ENCODE peak calls at places on chromosomes 11 and 22, in nine cellular contexts. One of them, this sample, is unnamed.

GRCh38 chr11:36510567-36511020 is 522 bp upstream of the TRAF6 start:
- DNase-seq in tibial artery: no peak
- DNase-seq in fibroblast of lung: peak; percentile 77
- DNase-seq in transverse colon: no peak
- DNase-seq in pancreas: no peak
- DNase-seq in heart right ventricle: no peak
- DNase-seq in heart left ventricle: no peak
- DNase-seq in kidney epithelial cell: no peak
- DNase-seq in brain microvascular endothelial cell: no peak
- DNase-seq in this sample: peak; percentile 32

GRCh38 chr22:17257091-17257490 is 37.9 kb upstream of the ADA2 start:
- DNase-seq in tibial artery: no peak
- DNase-seq in fibroblast of lung: no peak
- DNase-seq in transverse colon: no peak
- DNase-seq in pancreas: peak; percentile 27
- DNase-seq in heart right ventricle: no peak
- DNase-seq in heart left ventricle: no peak
- DNase-seq in kidney epithelial cell: no peak
- DNase-seq in brain microvascular endothelial cell: no peak
- DNase-seq in this sample: no peak

GRCh38 chr11:64055077-64055476 is 19.3 kb downstream of the FLRT1 start:
- DNase-seq in tibial artery: no peak
- DNase-seq in fibroblast of lung: no peak
- DNase-seq in transverse colon: no peak
- DNase-seq in pancreas: no peak
- DNase-seq in heart right ventricle: peak; percentile 70
- DNase-seq in heart left ventricle: peak; percentile 63
- DNase-seq in kidney epithelial cell: no peak
- DNase-seq in brain microvascular endothelial cell: no peak
- DNase-seq in this sample: no peak

GRCh38 chr11:64643258-64643881 is 52.4 kb downstream of the SLC22A12 start:
- DNase-seq in tibial artery: no peak
- DNase-seq in fibroblast of lung: no peak
- DNase-seq in transverse colon: no peak
- DNase-seq in pancreas: no peak
- DNase-seq in heart right ventricle: no peak
- DNase-seq in heart left ventricle: no peak
- DNase-seq in kidney epithelial cell: no peak
- DNase-seq in brain microvascular endothelial cell: no peak
- DNase-seq in this sample: no peak

GRCh38 chr22:46674367-46674781 is 54.2 kb downstream of the GRAMD4 start:
- DNase-seq in tibial artery: peak; percentile 59
- DNase-seq in fibroblast of lung: no peak
- DNase-seq in transverse colon: peak; percentile 61
- DNase-seq in pancreas: no peak
- DNase-seq in heart right ventricle: peak; percentile 66
- DNase-seq in heart left ventricle: peak; percentile 87
- DNase-seq in kidney epithelial cell: no peak
- DNase-seq in brain microvascular endothelial cell: no peak
- DNase-seq in this sample: no peak

GRCh38 chr11:61636676-61637075 is 43.5 kb upstream of the DAGLA start:
- DNase-seq in tibial artery: no peak
- DNase-seq in fibroblast of lung: no peak
- DNase-seq in transverse colon: no peak
- DNase-seq in pancreas: no peak
- DNase-seq in heart right ventricle: no peak
- DNase-seq in heart left ventricle: no peak
- DNase-seq in kidney epithelial cell: no peak
- DNase-seq in brain microvascular endothelial cell: no peak
- DNase-seq in this sample: no peak

GRCh38 chr11:92653448-92653847 is 316.0 kb upstream of the MTNR1B start:
- DNase-seq in tibial artery: no peak
- DNase-seq in fibroblast of lung: no peak
- DNase-seq in transverse colon: no peak
- DNase-seq in pancreas: no peak
- DNase-seq in heart right ventricle: no peak
- DNase-seq in heart left ventricle: no peak
- DNase-seq in kidney epithelial cell: no peak
- DNase-seq in brain microvascular endothelial cell: no peak
- DNase-seq in this sample: no peak

GRCh38 chr11:20250644-20251247 is 90.5 kb upstream of the DBX1 start:
- DNase-seq in tibial artery: no peak
- DNase-seq in fibroblast of lung: no peak
- DNase-seq in transverse colon: no peak
- DNase-seq in pancreas: peak; percentile 27
- DNase-seq in heart right ventricle: no peak
- DNase-seq in heart left ventricle: no peak
- DNase-seq in kidney epithelial cell: no peak
- DNase-seq in brain microvascular endothelial cell: no peak
- DNase-seq in this sample: no peak

GRCh38 chr11:119741369-119742262 is 12.6 kb upstream of the NECTIN1 start:
- DNase-seq in tibial artery: no peak
- DNase-seq in fibroblast of lung: no peak
- DNase-seq in transverse colon: peak; percentile 75
- DNase-seq in pancreas: peak; percentile 42
- DNase-seq in heart right ventricle: peak; percentile 73
- DNase-seq in heart left ventricle: peak; percentile 52
- DNase-seq in kidney epithelial cell: no peak
- DNase-seq in brain microvascular endothelial cell: no peak
- DNase-seq in this sample: no peak

GRCh38 chr11:36026315-36026968 is 82.6 kb downstream of the LDLRAD3 start:
- DNase-seq in tibial artery: no peak
- DNase-seq in fibroblast of lung: no peak
- DNase-seq in transverse colon: no peak
- DNase-seq in pancreas: no peak
- DNase-seq in heart right ventricle: no peak
- DNase-seq in heart left ventricle: no peak
- DNase-seq in kidney epithelial cell: no peak
- DNase-seq in brain microvascular endothelial cell: no peak
- DNase-seq in this sample: no peak

GRCh38 chr11:108751444-108751843 is 86.6 kb downstream of the DDX10 start:
- DNase-seq in tibial artery: no peak
- DNase-seq in fibroblast of lung: no peak
- DNase-seq in transverse colon: no peak
- DNase-seq in pancreas: no peak
- DNase-seq in heart right ventricle: no peak
- DNase-seq in heart left ventricle: no peak
- DNase-seq in kidney epithelial cell: no peak
- DNase-seq in brain microvascular endothelial cell: no peak
- DNase-seq in this sample: no peak

GRCh38 chr11:1298695-1299492 is 10.5 kb downstream of the TOLLIP start:
- DNase-seq in tibial artery: peak; percentile 84
- DNase-seq in fibroblast of lung: peak; percentile 46
- DNase-seq in transverse colon: peak; percentile 89
- DNase-seq in pancreas: peak; percentile 89
- DNase-seq in heart right ventricle: peak; percentile 73
- DNase-seq in heart left ventricle: peak; percentile 65
- DNase-seq in kidney epithelial cell: peak; percentile 61
- DNase-seq in brain microvascular endothelial cell: no peak
- DNase-seq in this sample: no peak

GRCh38 chr22:28143206-28143605 is 224.2 kb upstream of the PITPNB start:
- DNase-seq in tibial artery: no peak
- DNase-seq in fibroblast of lung: peak; percentile 49
- DNase-seq in transverse colon: no peak
- DNase-seq in pancreas: no peak
- DNase-seq in heart right ventricle: no peak
- DNase-seq in heart left ventricle: no peak
- DNase-seq in kidney epithelial cell: no peak
- DNase-seq in brain microvascular endothelial cell: no peak
- DNase-seq in this sample: no peak

GRCh38 chr11:66559141-66559861 is 9.1 kb downstream of the CTSF start:
- DNase-seq in tibial artery: no peak
- DNase-seq in fibroblast of lung: no peak
- DNase-seq in transverse colon: peak; percentile 20
- DNase-seq in pancreas: peak; percentile 37
- DNase-seq in heart right ventricle: peak; percentile 41
- DNase-seq in heart left ventricle: no peak
- DNase-seq in kidney epithelial cell: no peak
- DNase-seq in brain microvascular endothelial cell: no peak
- DNase-seq in this sample: no peak

GRCh38 chr11:57343825-57344224 is 5.7 kb downstream of the P2RX3 start:
- DNase-seq in tibial artery: no peak
- DNase-seq in fibroblast of lung: no peak
- DNase-seq in transverse colon: no peak
- DNase-seq in pancreas: no peak
- DNase-seq in heart right ventricle: no peak
- DNase-seq in heart left ventricle: no peak
- DNase-seq in kidney epithelial cell: no peak
- DNase-seq in brain microvascular endothelial cell: no peak
- DNase-seq in this sample: no peak

GRCh38 chr11:34602245-34602644 is 18.6 kb upstream of the EHF start:
- DNase-seq in tibial artery: no peak
- DNase-seq in fibroblast of lung: no peak
- DNase-seq in transverse colon: peak; percentile 64
- DNase-seq in pancreas: peak; percentile 61
- DNase-seq in heart right ventricle: no peak
- DNase-seq in heart left ventricle: no peak
- DNase-seq in kidney epithelial cell: no peak
- DNase-seq in brain microvascular endothelial cell: no peak
- DNase-seq in this sample: no peak

GRCh38 chr11:128482512-128483191 is 104.7 kb downstream of the ETS1 start:
- DNase-seq in tibial artery: peak; percentile 65
- DNase-seq in fibroblast of lung: peak; percentile 74
- DNase-seq in transverse colon: no peak
- DNase-seq in pancreas: no peak
- DNase-seq in heart right ventricle: no peak
- DNase-seq in heart left ventricle: no peak
- DNase-seq in kidney epithelial cell: no peak
- DNase-seq in brain microvascular endothelial cell: peak; percentile 39
- DNase-seq in this sample: peak; percentile 69

GRCh38 chr11:20008190-20008801 is 152.0 kb downstream of the DBX1 start:
- DNase-seq in tibial artery: no peak
- DNase-seq in fibroblast of lung: no peak
- DNase-seq in transverse colon: no peak
- DNase-seq in pancreas: no peak
- DNase-seq in heart right ventricle: no peak
- DNase-seq in heart left ventricle: no peak
- DNase-seq in kidney epithelial cell: no peak
- DNase-seq in brain microvascular endothelial cell: no peak
- DNase-seq in this sample: no peak

DNA sequence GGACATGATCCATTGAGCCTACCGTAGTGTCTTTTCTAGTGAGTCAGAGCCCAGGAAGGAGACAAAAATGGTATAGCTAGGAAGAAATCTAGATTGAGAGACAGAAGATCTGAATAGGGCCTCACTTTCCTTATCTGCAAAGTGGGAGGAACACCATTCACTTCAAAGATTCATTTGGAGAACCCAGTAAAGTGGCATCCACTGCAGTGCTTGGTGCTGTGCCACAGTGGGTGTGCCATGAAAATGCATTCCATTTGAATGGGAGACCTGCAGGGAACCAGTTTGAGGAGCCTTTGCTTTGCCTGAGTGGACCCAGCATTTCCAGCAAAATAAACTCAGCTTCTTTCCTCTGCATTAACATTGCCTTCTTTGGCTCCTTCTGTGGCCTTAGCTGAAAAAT is 470.5 kb upstream of the CADM1 start:
- DNase-seq in tibial artery: no peak
- DNase-seq in fibroblast of lung: peak; percentile 17
- DNase-seq in transverse colon: no peak
- DNase-seq in pancreas: no peak
- DNase-seq in heart right ventricle: no peak
- DNase-seq in heart left ventricle: no peak
- DNase-seq in kidney epithelial cell: no peak
- DNase-seq in brain microvascular endothelial cell: no peak
- DNase-seq in this sample: no peak
- H3K4me3 ChIP-seq in tibial artery: no peak overlapping the region
- H3K4me3 ChIP-seq in fibroblast of lung: no peak overlapping the region
- H3K4me3 ChIP-seq in transverse colon: no peak overlapping the region
- H3K4me3 ChIP-seq in pancreas: no peak overlapping the region
- H3K4me3 ChIP-seq in heart right ventricle: no peak overlapping the region
- H3K4me3 ChIP-seq in heart left ventricle: no peak overlapping the region
- H3K4me3 ChIP-seq in kidney epithelial cell: no peak overlapping the region
- H3K4me3 ChIP-seq in brain microvascular endothelial cell: no peak overlapping the region
- H3K4me3 ChIP-seq in this sample: no peak overlapping the region

DNA sequence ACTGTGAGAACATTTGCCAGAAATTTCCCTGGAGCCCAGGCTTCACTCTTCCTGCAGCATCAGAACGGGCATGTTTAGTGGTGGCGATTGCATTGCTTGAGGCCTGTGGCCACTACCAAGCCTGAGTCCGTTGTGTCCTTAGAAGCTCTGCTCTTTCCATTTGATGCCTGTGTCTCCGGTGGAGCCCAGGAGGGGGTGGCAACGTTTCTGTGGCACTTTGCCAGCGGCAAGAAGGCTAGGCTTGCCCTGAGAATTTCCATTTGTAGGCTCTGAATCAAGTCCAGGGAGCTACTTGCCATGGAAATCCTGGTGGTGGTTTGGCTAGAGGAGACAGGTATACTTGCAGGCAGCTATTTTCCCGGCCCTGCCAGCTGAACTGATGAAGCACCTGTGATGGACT is 47.1 kb downstream of the ADAMTS8 start:
- DNase-seq in tibial artery: no peak
- DNase-seq in fibroblast of lung: no peak
- DNase-seq in transverse colon: no peak
- DNase-seq in pancreas: no peak
- DNase-seq in heart right ventricle: no peak
- DNase-seq in heart left ventricle: no peak
- DNase-seq in kidney epithelial cell: no peak
- DNase-seq in brain microvascular endothelial cell: no peak
- DNase-seq in this sample: no peak
- TF ChIP-seq CTCF in tibial artery: no peak
- TF ChIP-seq CTCF in fibroblast of lung: no peak
- TF ChIP-seq CTCF in transverse colon: no peak
- TF ChIP-seq CTCF in pancreas: no peak
- TF ChIP-seq CTCF in heart right ventricle: no peak
- TF ChIP-seq CTCF in heart left ventricle: no peak
- TF ChIP-seq CTCF in kidney epithelial cell: no peak
- TF ChIP-seq CTCF in brain microvascular endothelial cell: no peak
- TF ChIP-seq CTCF in this sample: no peak

GRCh38 chr11:93738647-93739081 is 2.6 kb downstream of the TAF1D start:
- DNase-seq in tibial artery: no peak
- DNase-seq in fibroblast of lung: peak; percentile 32
- DNase-seq in transverse colon: no peak
- DNase-seq in pancreas: no peak
- DNase-seq in heart right ventricle: no peak
- DNase-seq in heart left ventricle: no peak
- DNase-seq in kidney epithelial cell: no peak
- DNase-seq in brain microvascular endothelial cell: no peak
- DNase-seq in this sample: no peak
- H3K4me3 ChIP-seq in tibial artery: no peak overlapping the region
- H3K4me3 ChIP-seq in fibroblast of lung: peak overlapping the region; percentile 86
- H3K4me3 ChIP-seq in transverse colon: peak overlapping the region; percentile 71
- H3K4me3 ChIP-seq in pancreas: no peak overlapping the region
- H3K4me3 ChIP-seq in heart right ventricle: peak overlapping the region; percentile 97
- H3K4me3 ChIP-seq in heart left ventricle: no peak overlapping the region
- H3K4me3 ChIP-seq in kidney epithelial cell: peak overlapping the region; percentile 98
- H3K4me3 ChIP-seq in brain microvascular endothelial cell: peak overlapping the region; percentile 98
- H3K4me3 ChIP-seq in this sample: peak overlapping the region; percentile 92

DNA sequence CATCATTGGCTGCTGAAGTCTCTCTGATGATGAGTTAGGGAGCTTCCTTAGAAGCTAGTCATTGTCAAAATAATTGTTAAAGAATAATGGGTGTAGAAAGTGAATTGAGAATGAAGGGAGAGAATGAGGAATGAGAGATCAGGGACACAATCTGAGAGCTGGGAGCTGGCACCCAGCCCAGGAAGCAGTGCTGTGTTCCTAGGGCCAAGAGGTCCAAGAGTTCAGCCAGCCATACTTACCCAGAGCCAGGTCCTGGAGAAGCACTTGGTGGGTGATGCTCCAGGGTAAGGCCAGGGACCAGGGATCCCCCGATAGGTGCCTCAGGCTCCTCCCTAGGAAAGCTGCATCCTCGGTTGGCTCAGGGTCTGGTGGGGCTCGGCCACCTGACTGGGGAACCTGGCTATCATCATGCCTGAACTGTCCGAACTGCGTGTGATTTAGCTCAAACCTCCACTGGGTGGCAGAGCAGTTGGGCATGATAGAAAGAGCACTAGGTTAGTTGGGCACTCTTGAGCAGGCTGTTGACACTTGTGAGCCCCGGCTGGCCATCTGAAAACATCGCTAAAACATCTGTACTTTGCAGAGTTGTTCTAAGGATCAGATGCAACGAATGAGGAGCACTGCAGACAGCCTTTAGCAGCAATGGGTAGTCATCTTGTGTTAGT is 123.9 kb upstream of the NCAM1 start:
- DNase-seq in tibial artery: no peak
- DNase-seq in fibroblast of lung: no peak
- DNase-seq in transverse colon: no peak
- DNase-seq in pancreas: no peak
- DNase-seq in heart right ventricle: peak; percentile 10
- DNase-seq in heart left ventricle: peak; percentile 45
- DNase-seq in kidney epithelial cell: no peak
- DNase-seq in brain microvascular endothelial cell: no peak
- DNase-seq in this sample: no peak
- TF ChIP-seq CTCF in tibial artery: no peak
- TF ChIP-seq CTCF in fibroblast of lung: no peak
- TF ChIP-seq CTCF in transverse colon: no peak
- TF ChIP-seq CTCF in pancreas: no peak
- TF ChIP-seq CTCF in heart right ventricle: peak; percentile 58
- TF ChIP-seq CTCF in heart left ventricle: peak; percentile 42
- TF ChIP-seq CTCF in kidney epithelial cell: no peak
- TF ChIP-seq CTCF in brain microvascular endothelial cell: peak; percentile 32
- TF ChIP-seq CTCF in this sample: peak; percentile 4